ENCODE peak calls at places on chromosomes 16 and 17, in seven cellular contexts. P is pancreas; O is heart left ventricle; B is foreskin keratinocyte; C is transverse colon; L is AG04450; Y is CD8-positive, alpha-beta T cell. N is an unnamed sample.
A peak's percentile ranks its signal among the peaks of the same experiment; 100 is the strongest.

GRCh38 chr16:46972971-46973456 is 460 bp downstream of the DNAJA2 start:
- DNase-seq in P (peak; percentile 49), O (peak; percentile 51), B (no peak), C (peak; percentile 50), L (no peak), Y (no peak), N (no peak)

GRCh38 chr17:60161598-60162330 is 12.0 kb downstream of the CA4 start:
- DNase-seq in P (peak; percentile 51), O (no peak), B (no peak), C (no peak), L (no peak), Y (no peak), N (no peak)

GRCh38 chr17:1629647-1630310 is 1.1 kb upstream of the SLC43A2 start:
- DNase-seq in P (peak; percentile 68), O (peak; percentile 70), B (peak; percentile 39), C (peak; percentile 87), L (no peak), Y (peak; percentile 48), N (no peak)

GRCh38 chr17:17416400-17417360 is 60.1 kb upstream of the MED9 start:
- DNase-seq in P (no peak), O (no peak), B (peak; percentile 22), C (no peak), L (no peak), Y (no peak), N (no peak)

GRCh38 chr16:89721644-89722391 is 481 bp downstream of the ZNF276 start:
- DNase-seq in P (peak; percentile 60), O (peak; percentile 76), B (peak; percentile 56), C (peak; percentile 83), L (no peak), Y (peak; percentile 83), N (no peak)

GRCh38 chr17:61399131-61400057 is at the start of gene TBX2:
- DNase-seq in P (no peak), O (peak; percentile 84), B (no peak), C (peak; percentile 55), L (peak; percentile 93), Y (no peak), N (peak; percentile 39)

GRCh38 chr17:28865946-28866752 is 11.3 kb downstream of the ERAL1 start:
- DNase-seq in P (no peak), O (no peak), B (peak; percentile 71), C (no peak), L (no peak), Y (no peak), N (no peak)

GRCh38 chr16:73043828-73044493 is 4.0 kb downstream of the ZFHX3 start:
- DNase-seq in P (no peak), O (no peak), B (no peak), C (no peak), L (no peak), Y (no peak), N (no peak)

GRCh38 chr17:73508057-73508930 is 136.0 kb downstream of the SDK2 start:
- DNase-seq in P (no peak), O (no peak), B (no peak), C (no peak), L (no peak), Y (no peak), N (no peak)

GRCh38 chr17:49587366-49588073 is 11.8 kb downstream of the NXPH3 start:
- DNase-seq in P (no peak), O (no peak), B (no peak), C (no peak), L (no peak), Y (no peak), N (no peak)

GRCh38 chr17:13601776-13602551 is at the start of gene HS3ST3A1:
- DNase-seq in P (no peak), O (peak; percentile 64), B (no peak), C (peak; percentile 15), L (peak; percentile 65), Y (no peak), N (peak; percentile 61)

GRCh38 chr16:263944-264343 is 11.8 kb downstream of the RGS11 start:
- DNase-seq in P (peak; percentile 10), O (no peak), B (no peak), C (no peak), L (no peak), Y (no peak), N (no peak)

GRCh38 chr16:19588661-19589060 is 33.2 kb downstream of the VPS35L start:
- DNase-seq in P (no peak), O (no peak), B (no peak), C (no peak), L (no peak), Y (no peak), N (no peak)

GRCh38 chr17:43543771-43544575 is 2.2 kb downstream of the ETV4 start:
- DNase-seq in P (no peak), O (no peak), B (no peak), C (no peak), L (no peak), Y (no peak), N (no peak)

GRCh38 chr17:43543300-43543699 is 2.8 kb downstream of the ETV4 start:
- DNase-seq in P (no peak), O (no peak), B (no peak), C (no peak), L (no peak), Y (no peak), N (no peak)

GRCh38 chr17:43540821-43541674 is 5.1 kb downstream of the ETV4 start:
- DNase-seq in P (no peak), O (peak; percentile 21), B (no peak), C (no peak), L (no peak), Y (no peak), N (no peak)

GRCh38 chr17:43545383-43545632 is 832 bp downstream of the ETV4 start:
- DNase-seq in P (no peak), O (peak; percentile 36), B (no peak), C (peak; percentile 45), L (no peak), Y (no peak), N (no peak)

DNA sequence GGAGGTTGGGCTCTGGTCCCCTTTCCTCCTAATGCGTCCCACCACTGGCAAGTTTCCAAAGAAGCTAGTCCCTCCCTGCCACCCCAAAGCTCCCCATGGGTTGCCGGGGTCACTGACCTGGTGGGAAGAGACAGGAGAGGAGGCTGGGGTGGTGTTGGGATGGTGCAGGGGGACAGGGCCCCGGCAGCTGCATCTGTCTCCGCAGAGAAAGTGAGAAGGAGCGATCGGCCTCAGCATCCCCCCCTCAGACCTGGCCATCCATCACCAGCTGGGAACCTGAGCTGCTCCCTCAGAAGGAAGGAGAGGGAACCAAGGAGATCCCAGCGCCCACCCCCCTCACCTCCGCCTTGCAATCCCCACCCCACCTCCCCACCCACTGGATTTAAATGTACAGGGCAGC is 3.3 kb downstream of the ETV4 start:
- DNase-seq in P (no peak), O (no peak), B (no peak), C (no peak), L (no peak), Y (no peak), N (no peak)
- H3K27ac ChIP-seq in P (no peak overlapping the region), O (no peak overlapping the region), B (no peak overlapping the region), C (no peak overlapping the region), L (no peak overlapping the region), Y (no peak overlapping the region), N (no peak overlapping the region)

DNA sequence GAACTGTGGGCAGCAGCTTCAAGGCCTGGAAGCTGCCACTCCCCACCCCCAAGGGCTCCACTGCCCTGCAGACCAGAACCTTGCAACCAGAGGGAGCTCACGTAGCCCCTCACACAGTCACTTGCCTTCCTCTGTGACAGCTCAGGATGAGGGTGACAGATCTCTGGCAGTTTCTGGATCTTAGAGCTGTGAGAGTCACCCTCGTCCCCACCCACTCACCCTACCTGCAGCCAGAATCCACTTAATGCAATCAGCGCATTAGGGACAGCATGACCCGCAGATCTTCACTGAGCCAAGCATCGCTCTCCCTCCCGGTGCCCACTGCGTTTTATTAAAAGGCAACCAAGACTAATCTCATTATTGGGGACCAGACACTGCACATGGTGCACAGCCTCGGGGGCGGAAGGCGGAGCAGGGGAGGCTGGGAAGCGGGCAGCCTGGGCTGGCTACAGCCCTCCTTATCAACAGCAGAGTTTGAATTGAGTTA is 3.5 kb downstream of the CYB561 start:
- DNase-seq in P (no peak), O (no peak), B (no peak), C (no peak), L (no peak), Y (no peak), N (no peak)
- TF ChIP-seq CTCF in P (no peak), O (no peak), B (peak; percentile 11), C (no peak), L (peak; percentile 22), Y (no peak), N (no peak)

GRCh38 chr17:31877341-31877740 is 18.3 kb upstream of the COPRS start:
- DNase-seq in P (no peak), O (no peak), B (no peak), C (no peak), L (no peak), Y (no peak), N (no peak)
- H3K27ac ChIP-seq in P (no peak overlapping the region), O (no peak overlapping the region), B (no peak overlapping the region), C (no peak overlapping the region), L (no peak overlapping the region), Y (no peak overlapping the region), N (no peak overlapping the region)

DNA sequence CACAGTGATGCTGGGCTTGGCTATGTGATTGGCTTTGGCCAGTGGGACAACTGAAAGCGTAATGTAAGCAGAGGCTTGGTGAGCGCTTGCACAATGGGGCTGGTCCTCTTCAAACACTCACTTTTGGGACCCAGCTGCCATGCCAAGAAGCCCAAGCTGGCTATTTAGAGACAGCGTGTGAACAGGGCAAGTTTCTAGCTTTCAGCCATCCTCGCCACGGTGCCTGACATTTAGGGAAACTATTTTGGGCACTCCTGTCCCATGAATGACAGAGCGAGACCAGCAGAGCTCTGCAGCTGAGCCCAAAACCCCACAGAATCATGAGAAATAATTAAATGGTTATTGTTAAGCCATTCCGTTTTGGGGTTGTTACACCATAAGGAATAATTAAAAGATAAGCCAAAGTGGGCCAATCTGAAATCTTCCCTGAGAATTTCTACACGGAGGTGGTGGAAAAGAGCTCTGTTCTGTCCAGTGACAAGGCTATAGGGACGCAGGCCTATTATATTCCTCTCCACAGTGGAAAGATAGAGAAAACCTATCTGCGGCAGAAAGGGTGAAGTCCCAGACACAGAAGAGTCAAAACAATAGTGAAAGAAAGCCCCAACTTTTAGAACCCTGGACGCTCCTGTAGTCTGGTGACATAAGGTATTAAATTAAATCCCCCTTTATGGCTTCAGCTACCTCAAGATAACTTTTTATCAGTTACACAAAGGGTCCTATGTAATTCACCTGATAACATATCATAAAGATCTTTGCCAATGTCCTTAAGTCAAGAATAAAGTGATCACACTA is 10.8 kb upstream of the RPRML start:
- DNase-seq in P (no peak), O (no peak), B (no peak), C (no peak), L (no peak), Y (no peak), N (no peak)
- TF ChIP-seq CTCF in P (no peak), O (no peak), B (no peak), C (no peak), L (no peak), Y (no peak), N (no peak)

GRCh38 chr16:66928702-66929388 is 3.5 kb upstream of the RRAD start:
- DNase-seq in P (no peak), O (no peak), B (peak; percentile 21), C (peak; percentile 49), L (no peak), Y (no peak), N (no peak)
- H3K27ac ChIP-seq in P (no peak overlapping the region), O (peak overlapping the region; percentile 41), B (no peak overlapping the region), C (no peak overlapping the region), L (no peak overlapping the region), Y (no peak overlapping the region), N (peak overlapping the region; percentile 60)

DNA sequence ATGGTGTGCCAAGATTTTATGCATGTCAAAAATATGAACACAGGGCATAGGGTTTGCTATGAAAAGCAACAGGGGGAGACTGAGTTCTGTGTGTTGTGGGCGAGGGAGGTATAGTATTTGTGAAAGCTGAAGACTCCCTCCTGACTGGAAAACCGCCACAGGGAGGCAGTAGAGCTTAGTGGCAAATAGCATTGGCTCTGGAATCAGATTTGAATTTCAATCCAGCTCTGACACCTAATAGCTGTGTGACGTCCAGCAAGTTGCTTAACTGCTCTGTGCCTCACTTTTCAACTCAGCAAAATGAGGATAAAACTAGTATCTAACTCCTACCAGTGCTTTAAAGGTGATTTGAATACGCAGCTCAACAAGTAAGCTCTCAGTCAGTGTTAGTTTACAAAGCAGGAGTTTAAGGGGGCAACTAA is 22.0 kb downstream of the KPNA2 start:
- DNase-seq in P (no peak), O (no peak), B (no peak), C (peak; percentile 35), L (no peak), Y (peak; percentile 19), N (no peak)
- TF ChIP-seq CTCF in P (no peak), O (peak; percentile 46), B (peak; percentile 69), C (peak; percentile 36), L (peak; percentile 60), Y (peak; percentile 67), N (peak; percentile 32)